ENCODE peak calls at places on chromosomes 13 and 19, in seven cellular contexts. W is activated CD4-positive, alpha-beta T cell treated with anti-CD3 and anti-CD28 coated beads, Interleukin-2, amount 50 U/mL, for 48 hours; C is Ammon's horn; R is substantia nigra; Z is AG04450; I is activated CD4-positive, CD25-positive, alpha-beta regulatory T cell; A is heart right ventricle. J is an unnamed sample.

GRCh38 chr19:3045885-3046603 is 16.3 kb downstream of the TLE5 start:
- DNase-seq in Z (no peak), I (no peak), A (no peak), W (no peak), R (no peak), C (no peak), J (no peak)

GRCh38 chr13:42992585-42993122 is 613 bp upstream of the EPSTI1 start:
- DNase-seq in A (no peak), W (no peak), I (no peak), Z (no peak), C (no peak), R (no peak), J (no peak)

GRCh38 chr19:2567996-2568395 is 92.1 kb downstream of the GADD45B start:
- DNase-seq in R (no peak), A (no peak), Z (no peak), C (no peak), W (no peak), I (no peak), J (no peak)

GRCh38 chr19:16066611-16067104 is 9.6 kb upstream of the TPM4 start:
- DNase-seq in A (no peak), Z (no peak), W (peak; percentile 67), I (no peak), R (no peak), C (no peak), J (peak; percentile 76)

GRCh38 chr13:72384186-72384823 is 343.1 kb downstream of the MZT1 start:
- DNase-seq in W (no peak), A (no peak), C (no peak), R (no peak), Z (no peak), I (no peak), J (no peak)

GRCh38 chr19:41339936-41340335 is 13.8 kb downstream of the TGFB1 start:
- DNase-seq in Z (no peak), C (no peak), W (no peak), I (no peak), R (no peak), A (no peak), J (no peak)

GRCh38 chr13:97228850-97229521 is 6.9 kb downstream of the MBNL2 start:
- DNase-seq in Z (no peak), R (no peak), C (no peak), I (no peak), A (no peak), W (no peak), J (no peak)

GRCh38 chr13:30978981-30979956 is 46.8 kb downstream of the TEX26 start:
- DNase-seq in I (peak; percentile 3), W (peak; percentile 61), C (peak; percentile 14), A (peak; percentile 28), Z (no peak), R (no peak), J (peak; percentile 11)

GRCh38 chr19:33883869-33884519 is 87.3 kb downstream of the KCTD15 start:
- DNase-seq in I (no peak), A (peak; percentile 21), W (no peak), C (no peak), R (no peak), Z (no peak), J (no peak)

GRCh38 chr13:21055511-21056045 is 5.8 kb downstream of the LATS2 start:
- DNase-seq in I (no peak), R (no peak), C (no peak), A (no peak), Z (no peak), W (no peak), J (no peak)

J was measured in K562.